ENCODE peak calls at places on chromosomes 16 and 17, in eight cellular contexts. D, K, P, I, G, W, N and U are unnamed samples.

GRCh38 chr17:63418540-63418939 is 27.6 kb downstream of the CYB561 start:
- DNase-seq in G (no peak), I (no peak), P (no peak), W (no peak), N (no peak), K (no peak), D (no peak), U (no peak)

GRCh38 chr17:3964203-3965122 is at the start of gene ATP2A3:
- DNase-seq in K (peak; percentile 75), W (no peak), N (peak; percentile 92), D (peak; percentile 27), G (peak; percentile 82), I (no peak), P (no peak), U (peak; percentile 76)

GRCh38 chr16:85716016-85716679 is 27.4 kb upstream of the GINS2 start:
- DNase-seq in D (no peak), K (no peak), W (no peak), G (no peak), P (no peak), N (no peak), I (no peak), U (no peak)

GRCh38 chr16:69820926-69821541 is 58.9 kb downstream of the WWP2 start:
- DNase-seq in I (no peak), D (no peak), N (no peak), G (no peak), W (no peak), K (no peak), P (no peak), U (no peak)

GRCh38 chr17:11869680-11870394 is 127.4 kb downstream of the ZNF18 start:
- DNase-seq in P (no peak), K (no peak), N (no peak), D (no peak), W (no peak), I (no peak), G (no peak), U (no peak)

GRCh38 chr16:68396481-68396880 is 51.8 kb downstream of the SMPD3 start:
- DNase-seq in P (no peak), I (peak; percentile 16), N (no peak), K (peak; percentile 47), D (no peak), W (no peak), G (peak; percentile 63), U (no peak)

GRCh38 chr17:40331743-40332641 is 23.0 kb downstream of the RARA start:
- DNase-seq in W (peak; percentile 73), K (no peak), G (no peak), N (peak; percentile 92), I (no peak), D (peak; percentile 93), P (peak; percentile 95), U (peak; percentile 92)

GRCh38 chr17:3626831-3627565 is 9.1 kb downstream of the SHPK start:
- DNase-seq in P (no peak), D (no peak), N (no peak), W (no peak), K (no peak), I (no peak), G (no peak), U (no peak)

GRCh38 chr17:29905879-29906167 is 24.2 kb downstream of the SSH2 start:
- DNase-seq in N (no peak), D (no peak), W (no peak), G (peak; percentile 18), I (no peak), K (no peak), P (no peak), U (no peak)

GRCh38 chr16:88527186-88527936 is 42.8 kb upstream of the ZC3H18 start:
- DNase-seq in W (no peak), N (peak; percentile 88), D (peak; percentile 68), K (peak; percentile 66), G (peak; percentile 67), P (peak; percentile 84), I (peak; percentile 10), U (peak; percentile 83)
- TF ChIP-seq CTCF in W (peak; percentile 56), N (peak; percentile 74), D (peak; percentile 96), K (peak; percentile 80), G (peak; percentile 85), P (peak; percentile 41), I (peak; percentile 85), U (peak; percentile 87)

GRCh38 chr16:87466975-87467501 is 25.8 kb downstream of the ZCCHC14 start:
- DNase-seq in P (no peak), G (no peak), N (no peak), D (no peak), W (no peak), I (no peak), K (no peak), U (no peak)

GRCh38 chr16:87464691-87465300 is 28.0 kb downstream of the ZCCHC14 start:
- DNase-seq in N (peak; percentile 83), I (peak; percentile 88), D (peak; percentile 61), G (no peak), K (peak; percentile 42), P (peak; percentile 94), W (peak; percentile 76), U (peak; percentile 83)

GRCh38 chr16:87461466-87461975 is 31.3 kb downstream of the ZCCHC14 start:
- DNase-seq in G (peak; percentile 59), P (peak; percentile 81), I (no peak), D (peak; percentile 45), N (peak; percentile 91), W (peak; percentile 26), K (peak; percentile 45), U (peak; percentile 94)

GRCh38 chr16:87465306-87465705 is 27.5 kb downstream of the ZCCHC14 start:
- DNase-seq in D (peak; percentile 71), P (peak; percentile 96), K (peak; percentile 24), G (no peak), N (peak; percentile 87), W (peak; percentile 90), I (peak; percentile 52), U (peak; percentile 91)

DNA sequence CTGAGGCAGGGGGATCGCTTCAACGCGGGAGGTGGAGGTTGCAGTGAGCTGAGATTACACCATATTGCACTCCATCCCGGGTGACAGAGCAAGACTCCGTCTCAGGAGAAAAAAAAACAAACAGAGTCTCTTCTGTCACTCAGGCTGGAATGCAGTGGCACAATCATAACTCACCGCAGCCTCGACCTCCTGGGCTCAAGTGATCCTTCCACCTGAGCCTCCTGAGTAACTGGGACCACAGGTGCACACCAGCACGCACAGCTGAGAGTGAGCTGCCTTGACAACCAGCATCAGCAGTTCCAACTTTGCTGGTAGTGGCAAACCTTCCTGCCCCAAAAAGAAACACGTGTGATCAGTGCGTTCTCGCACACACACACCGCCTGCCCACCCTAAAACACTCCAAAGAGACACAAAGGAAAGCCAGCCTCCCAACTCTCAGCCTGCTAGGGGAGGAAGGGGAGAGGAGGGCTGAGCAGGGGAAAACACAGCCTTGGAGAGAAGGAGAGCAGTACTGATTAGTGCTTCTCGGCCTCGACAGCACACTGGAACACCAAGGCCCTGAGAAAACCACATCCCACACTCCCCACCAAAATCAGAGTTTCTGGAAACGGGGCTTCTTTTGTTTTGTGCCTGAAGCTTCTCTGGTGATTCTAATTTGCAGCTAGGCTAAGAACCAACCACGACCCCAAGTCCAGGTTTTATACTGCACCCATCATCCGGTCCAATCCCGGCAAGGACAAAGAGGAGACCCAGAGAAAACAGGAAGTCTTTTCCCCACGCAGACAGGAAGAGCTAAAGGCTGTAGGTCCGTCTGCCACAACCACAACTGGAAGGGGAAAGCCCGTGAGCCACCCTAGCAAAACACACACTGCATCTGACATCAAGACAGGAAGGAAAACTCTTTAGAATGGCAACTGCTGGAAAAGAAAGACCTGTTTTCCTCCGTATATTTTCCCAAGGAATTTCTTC is 28.8 kb downstream of the ZCCHC14 start:
- DNase-seq in D (no peak), W (no peak), P (no peak), I (peak; percentile 54), K (no peak), N (no peak), G (peak; percentile 13), U (no peak)
- H3K27ac ChIP-seq in D (peak overlapping the region; percentile 88), W (peak overlapping the region; percentile 91), P (peak overlapping the region; percentile 90), I (peak overlapping the region; percentile 100), K (peak overlapping the region; percentile 64), N (peak overlapping the region; percentile 94), G (no peak overlapping the region), U (peak overlapping the region; percentile 94)

DNA sequence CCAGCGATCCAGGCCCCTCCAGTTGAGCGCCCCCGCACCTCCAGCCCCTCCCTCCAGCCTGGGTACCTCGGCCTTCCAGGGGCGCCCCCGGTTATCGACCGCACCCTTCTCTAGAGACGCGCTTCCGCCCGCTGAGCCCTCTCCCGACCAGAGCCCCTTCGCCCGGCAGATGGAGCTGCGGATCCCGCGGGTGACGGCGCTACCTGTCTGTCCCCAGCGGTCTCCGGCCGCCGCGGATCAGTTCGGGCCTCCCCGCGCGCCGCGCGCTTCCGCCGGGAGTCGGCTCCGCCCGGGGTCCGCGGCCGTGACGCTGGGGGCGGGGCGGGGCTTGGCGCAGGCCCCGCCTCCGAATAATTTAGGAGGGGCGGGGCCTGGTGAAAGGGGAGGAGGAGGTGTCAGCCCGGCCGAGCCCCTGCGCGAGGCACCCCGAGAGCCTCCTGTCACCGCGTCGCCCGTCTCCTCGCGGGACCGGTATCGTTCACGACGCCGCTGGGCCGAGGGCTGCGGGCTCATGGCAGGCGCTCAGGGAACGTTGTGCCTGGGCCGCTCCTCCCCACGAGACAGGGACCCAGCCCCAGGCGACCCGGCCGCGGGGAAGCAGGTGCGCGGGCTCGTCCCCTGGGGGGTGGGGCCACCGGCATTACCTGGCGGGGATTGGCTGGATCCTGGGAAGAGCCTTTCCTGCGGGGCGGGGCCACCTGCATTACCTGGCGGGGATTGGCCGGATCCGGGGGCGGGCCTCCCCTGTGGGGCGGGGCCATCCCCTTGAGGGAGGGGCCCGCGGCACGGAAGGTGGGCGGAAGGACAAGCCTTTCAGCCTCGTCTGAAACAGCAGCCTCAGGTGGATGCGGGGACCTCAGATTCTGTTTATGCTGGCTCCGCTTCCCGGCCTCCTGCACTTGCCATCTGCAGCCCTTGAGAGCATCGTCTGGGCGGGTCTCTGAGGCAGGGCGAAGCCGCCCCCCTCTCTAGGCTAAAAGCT is at the start of gene SPATA2L:
- DNase-seq in W (peak; percentile 74), N (peak; percentile 97), D (peak; percentile 87), I (no peak), P (peak; percentile 89), K (peak; percentile 97), G (peak; percentile 98), U (peak; percentile 98)
- TF ChIP-seq CTCF in W (peak; percentile 5), N (no peak), D (peak; percentile 36), I (no peak), P (no peak), K (no peak), G (peak; percentile 23), U (no peak)

GRCh38 chr17:49913226-49914095 is 55.5 kb upstream of the DLX4 start:
- DNase-seq in P (no peak), N (no peak), W (no peak), G (no peak), D (no peak), K (no peak), I (no peak), U (no peak)

GRCh38 chr17:49908782-49909714 is 59.9 kb upstream of the DLX4 start:
- DNase-seq in G (no peak), W (no peak), P (no peak), I (no peak), D (no peak), K (no peak), N (no peak), U (no peak)

GRCh38 chr17:49914096-49914490 is 54.9 kb upstream of the DLX4 start:
- DNase-seq in P (no peak), D (no peak), K (no peak), G (no peak), I (no peak), W (no peak), N (no peak), U (no peak)

GRCh38 chr17:49910094-49910857 is 58.7 kb upstream of the DLX4 start:
- DNase-seq in P (no peak), G (no peak), I (no peak), W (no peak), N (no peak), D (no peak), K (no peak), U (no peak)

DNA sequence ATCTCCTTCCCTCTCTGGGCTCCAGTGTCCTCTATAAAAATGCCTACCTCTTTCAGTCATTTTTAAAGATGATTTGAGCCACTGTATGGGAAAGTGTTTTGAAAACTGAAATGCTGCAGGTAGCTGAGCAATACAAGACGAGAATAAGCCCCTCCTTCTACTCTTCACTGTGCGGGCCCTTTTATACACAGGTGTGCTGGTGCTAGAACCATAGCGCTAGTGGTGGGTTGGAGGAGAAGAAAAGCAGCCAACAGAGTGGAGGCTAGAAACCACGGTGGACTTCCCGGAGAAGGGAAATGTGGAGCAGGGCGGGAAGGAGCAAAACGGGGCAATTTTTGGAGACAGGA is 58.2 kb upstream of the DLX4 start:
- DNase-seq in P (no peak), K (no peak), D (no peak), N (no peak), G (no peak), W (no peak), I (no peak), U (no peak)
- H3K27ac ChIP-seq in P (no peak overlapping the region), K (no peak overlapping the region), D (no peak overlapping the region), N (no peak overlapping the region), G (no peak overlapping the region), W (no peak overlapping the region), I (no peak overlapping the region), U (no peak overlapping the region)